ENCODE peak calls at places on chromosomes 6 and 20, in nine cellular contexts. One of them, this sample, is unnamed.

GRCh38 chr6:21846541-21847451 is 253.2 kb downstream of the SOX4 start:
- DNase-seq in IMR-90: peak; percentile 37
- DNase-seq in nephron progenitor cell: peak; percentile 68
- DNase-seq in HFFc6: no peak
- DNase-seq in PC-9: peak; percentile 36
- DNase-seq in HCT116: no peak
- DNase-seq in heart left ventricle: no peak
- DNase-seq in mammary epithelial cell: no peak
- DNase-seq in A549: no peak
- DNase-seq in this sample: peak; percentile 67

GRCh38 chr20:25543068-25543467 is 42.3 kb downstream of the NINL start:
- DNase-seq in IMR-90: peak; percentile 66
- DNase-seq in nephron progenitor cell: no peak
- DNase-seq in HFFc6: peak; percentile 46
- DNase-seq in PC-9: no peak
- DNase-seq in HCT116: no peak
- DNase-seq in heart left ventricle: no peak
- DNase-seq in mammary epithelial cell: peak; percentile 37
- DNase-seq in A549: no peak
- DNase-seq in this sample: no peak

GRCh38 chr6:32970413-32971244 is 2.2 kb downstream of the BRD2 start:
- DNase-seq in IMR-90: peak; percentile 90
- DNase-seq in nephron progenitor cell: peak; percentile 67
- DNase-seq in HFFc6: peak; percentile 78
- DNase-seq in PC-9: peak; percentile 71
- DNase-seq in HCT116: peak; percentile 60
- DNase-seq in heart left ventricle: peak; percentile 94
- DNase-seq in mammary epithelial cell: peak; percentile 82
- DNase-seq in A549: peak; percentile 44
- DNase-seq in this sample: peak; percentile 90

GRCh38 chr20:11912013-11912663 is 5.6 kb upstream of the BTBD3 start:
- DNase-seq in IMR-90: no peak
- DNase-seq in nephron progenitor cell: no peak
- DNase-seq in HFFc6: no peak
- DNase-seq in PC-9: no peak
- DNase-seq in HCT116: no peak
- DNase-seq in heart left ventricle: no peak
- DNase-seq in mammary epithelial cell: no peak
- DNase-seq in A549: peak; percentile 28
- DNase-seq in this sample: peak; percentile 21

GRCh38 chr6:140344149-140344913 is 969.9 kb upstream of the CITED2 start:
- DNase-seq in IMR-90: peak; percentile 67
- DNase-seq in nephron progenitor cell: no peak
- DNase-seq in HFFc6: peak; percentile 61
- DNase-seq in PC-9: no peak
- DNase-seq in HCT116: no peak
- DNase-seq in heart left ventricle: no peak
- DNase-seq in mammary epithelial cell: peak; percentile 34
- DNase-seq in A549: no peak
- DNase-seq in this sample: no peak

GRCh38 chr6:68473433-68474210 is 161.5 kb upstream of the ADGRB3 start:
- DNase-seq in IMR-90: no peak
- DNase-seq in nephron progenitor cell: no peak
- DNase-seq in HFFc6: no peak
- DNase-seq in PC-9: no peak
- DNase-seq in HCT116: no peak
- DNase-seq in heart left ventricle: no peak
- DNase-seq in mammary epithelial cell: no peak
- DNase-seq in A549: no peak
- DNase-seq in this sample: no peak

GRCh38 chr20:10093087-10093591 is 58.4 kb downstream of the ANKEF1 start:
- DNase-seq in IMR-90: peak; percentile 57
- DNase-seq in nephron progenitor cell: no peak
- DNase-seq in HFFc6: peak; percentile 55
- DNase-seq in PC-9: peak; percentile 85
- DNase-seq in HCT116: no peak
- DNase-seq in heart left ventricle: no peak
- DNase-seq in mammary epithelial cell: peak; percentile 83
- DNase-seq in A549: peak; percentile 71
- DNase-seq in this sample: no peak

GRCh38 chr20:13638162-13638495 is 603 bp downstream of the TASP1 start:
- DNase-seq in IMR-90: peak; percentile 16
- DNase-seq in nephron progenitor cell: no peak
- DNase-seq in HFFc6: no peak
- DNase-seq in PC-9: peak; percentile 35
- DNase-seq in HCT116: no peak
- DNase-seq in heart left ventricle: no peak
- DNase-seq in mammary epithelial cell: peak; percentile 41
- DNase-seq in A549: peak; percentile 33
- DNase-seq in this sample: peak; percentile 38

GRCh38 chr6:112576421-112576820 is 229.3 kb downstream of the RFPL4B start:
- DNase-seq in IMR-90: no peak
- DNase-seq in nephron progenitor cell: no peak
- DNase-seq in HFFc6: peak; percentile 52
- DNase-seq in PC-9: no peak
- DNase-seq in HCT116: no peak
- DNase-seq in heart left ventricle: no peak
- DNase-seq in mammary epithelial cell: no peak
- DNase-seq in A549: no peak
- DNase-seq in this sample: no peak

GRCh38 chr6:88730602-88731001 is 232.8 kb downstream of the RNGTT start:
- DNase-seq in IMR-90: peak; percentile 34
- DNase-seq in nephron progenitor cell: no peak
- DNase-seq in HFFc6: peak; percentile 17
- DNase-seq in PC-9: peak; percentile 65
- DNase-seq in HCT116: no peak
- DNase-seq in heart left ventricle: no peak
- DNase-seq in mammary epithelial cell: peak; percentile 64
- DNase-seq in A549: peak; percentile 0
- DNase-seq in this sample: peak; percentile 22

GRCh38 chr6:152748843-152749242 is 1.8 kb upstream of the VIP start:
- DNase-seq in IMR-90: peak; percentile 33
- DNase-seq in nephron progenitor cell: no peak
- DNase-seq in HFFc6: peak; percentile 31
- DNase-seq in PC-9: no peak
- DNase-seq in HCT116: no peak
- DNase-seq in heart left ventricle: no peak
- DNase-seq in mammary epithelial cell: no peak
- DNase-seq in A549: no peak
- DNase-seq in this sample: no peak

GRCh38 chr6:142633317-142633716 is 311.7 kb downstream of the HIVEP2 start:
- DNase-seq in IMR-90: no peak
- DNase-seq in nephron progenitor cell: no peak
- DNase-seq in HFFc6: no peak
- DNase-seq in PC-9: no peak
- DNase-seq in HCT116: no peak
- DNase-seq in heart left ventricle: no peak
- DNase-seq in mammary epithelial cell: no peak
- DNase-seq in A549: no peak
- DNase-seq in this sample: no peak

GRCh38 chr6:166898910-166899309 is 57.4 kb downstream of the RNASET2 start:
- DNase-seq in IMR-90: no peak
- DNase-seq in nephron progenitor cell: no peak
- DNase-seq in HFFc6: no peak
- DNase-seq in PC-9: no peak
- DNase-seq in HCT116: no peak
- DNase-seq in heart left ventricle: no peak
- DNase-seq in mammary epithelial cell: no peak
- DNase-seq in A549: no peak
- DNase-seq in this sample: no peak

GRCh38 chr6:3247255-3248146 is 11.2 kb upstream of the PSMG4 start:
- DNase-seq in IMR-90: peak; percentile 97
- DNase-seq in nephron progenitor cell: peak; percentile 57
- DNase-seq in HFFc6: peak; percentile 92
- DNase-seq in PC-9: peak; percentile 48
- DNase-seq in HCT116: no peak
- DNase-seq in heart left ventricle: peak; percentile 62
- DNase-seq in mammary epithelial cell: peak; percentile 43
- DNase-seq in A549: peak; percentile 35
- DNase-seq in this sample: peak; percentile 50

GRCh38 chr6:13808806-13809205 is 5.6 kb downstream of the MCUR1 start:
- DNase-seq in IMR-90: no peak
- DNase-seq in nephron progenitor cell: no peak
- DNase-seq in HFFc6: no peak
- DNase-seq in PC-9: no peak
- DNase-seq in HCT116: no peak
- DNase-seq in heart left ventricle: no peak
- DNase-seq in mammary epithelial cell: no peak
- DNase-seq in A549: no peak
- DNase-seq in this sample: no peak

GRCh38 chr6:154292855-154293519 is 63.6 kb downstream of the IPCEF1 start:
- DNase-seq in IMR-90: peak; percentile 92
- DNase-seq in nephron progenitor cell: no peak
- DNase-seq in HFFc6: peak; percentile 70
- DNase-seq in PC-9: peak; percentile 94
- DNase-seq in HCT116: no peak
- DNase-seq in heart left ventricle: no peak
- DNase-seq in mammary epithelial cell: peak; percentile 52
- DNase-seq in A549: peak; percentile 8
- DNase-seq in this sample: no peak

GRCh38 chr6:53943410-53943809 is 148.6 kb downstream of the LRRC1 start:
- DNase-seq in IMR-90: no peak
- DNase-seq in nephron progenitor cell: no peak
- DNase-seq in HFFc6: no peak
- DNase-seq in PC-9: no peak
- DNase-seq in HCT116: no peak
- DNase-seq in heart left ventricle: no peak
- DNase-seq in mammary epithelial cell: no peak
- DNase-seq in A549: no peak
- DNase-seq in this sample: no peak

DNA sequence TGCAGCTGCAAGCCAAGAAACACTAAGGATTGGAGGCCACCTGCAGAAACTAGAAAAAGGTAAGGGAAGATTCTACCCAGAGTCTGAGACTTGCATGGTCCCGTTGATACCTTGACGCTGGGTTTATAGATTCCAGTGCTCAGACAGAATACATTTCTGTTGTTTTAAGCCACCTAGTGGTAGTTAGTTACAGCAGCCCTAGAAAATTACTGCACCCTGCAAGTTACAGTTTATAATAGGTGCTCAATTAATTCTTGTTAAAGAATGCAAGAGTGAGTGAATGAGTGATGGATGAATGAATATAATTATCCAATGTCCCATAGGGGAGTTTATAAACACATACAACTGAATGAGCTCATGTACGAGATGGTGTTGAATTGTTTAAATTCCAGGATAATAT is 453.1 kb upstream of the SLC35B3 start:
- DNase-seq in IMR-90: no peak
- DNase-seq in nephron progenitor cell: no peak
- DNase-seq in HFFc6: no peak
- DNase-seq in PC-9: no peak
- DNase-seq in HCT116: peak; percentile 12
- DNase-seq in heart left ventricle: no peak
- DNase-seq in mammary epithelial cell: no peak
- DNase-seq in A549: no peak
- DNase-seq in this sample: no peak
- TF ChIP-seq CTCF in IMR-90: no peak
- TF ChIP-seq CTCF in nephron progenitor cell: peak; percentile 10
- TF ChIP-seq CTCF in HFFc6: peak; percentile 59
- TF ChIP-seq CTCF in PC-9: peak; percentile 55
- TF ChIP-seq CTCF in HCT116: peak; percentile 64
- TF ChIP-seq CTCF in heart left ventricle: peak; percentile 24
- TF ChIP-seq CTCF in mammary epithelial cell: peak; percentile 41
- TF ChIP-seq CTCF in A549: no peak
- TF ChIP-seq CTCF in this sample: peak; percentile 38

DNA sequence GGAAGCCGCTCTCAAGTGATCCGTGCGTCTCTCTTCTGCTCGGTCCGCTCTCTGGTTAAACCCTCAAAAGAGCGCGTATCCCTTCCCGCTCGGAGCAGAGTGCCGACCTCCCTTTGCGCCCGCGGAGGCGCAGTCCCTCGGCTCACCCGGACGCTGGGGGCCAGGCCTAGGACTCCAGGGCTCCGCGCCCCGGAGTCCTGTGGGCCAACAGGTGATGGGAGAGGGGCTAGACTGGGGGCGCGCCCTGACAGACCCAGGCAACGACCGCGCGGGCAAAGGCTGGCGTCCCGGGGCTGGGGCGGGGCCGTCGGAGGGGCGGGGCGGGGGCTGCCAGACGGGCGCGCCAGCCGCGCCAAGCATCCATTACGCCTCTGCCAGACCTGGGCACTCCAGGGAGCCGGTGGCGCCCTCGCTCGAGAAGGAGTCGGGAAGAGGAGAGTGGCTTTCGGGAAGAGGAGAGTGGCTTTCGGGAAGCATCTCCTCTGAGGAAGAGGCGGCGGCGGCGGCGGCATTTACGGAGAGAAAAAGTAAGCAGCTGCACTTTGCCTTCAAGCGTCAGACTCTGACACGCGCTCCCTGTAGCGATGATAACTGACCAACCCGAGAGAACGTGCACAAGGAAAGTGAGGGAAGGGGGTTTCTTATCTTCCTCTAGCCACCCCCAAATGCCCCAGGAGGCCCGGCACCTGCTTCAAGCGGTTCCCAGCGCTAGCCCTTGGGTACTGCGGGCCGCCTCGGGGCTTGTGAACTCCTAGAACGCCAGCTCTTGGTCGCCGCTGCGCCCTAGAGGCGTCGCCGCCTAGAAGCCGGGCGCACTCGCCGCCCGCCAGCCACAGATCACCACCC is 2.6 kb downstream of the EPHA7 start:
- DNase-seq in IMR-90: no peak
- DNase-seq in nephron progenitor cell: peak; percentile 69
- DNase-seq in HFFc6: no peak
- DNase-seq in PC-9: no peak
- DNase-seq in HCT116: no peak
- DNase-seq in heart left ventricle: peak; percentile 58
- DNase-seq in mammary epithelial cell: peak; percentile 11
- DNase-seq in A549: peak; percentile 3
- DNase-seq in this sample: peak; percentile 79
- TF ChIP-seq CTCF in IMR-90: no peak
- TF ChIP-seq CTCF in nephron progenitor cell: no peak
- TF ChIP-seq CTCF in HFFc6: no peak
- TF ChIP-seq CTCF in PC-9: no peak
- TF ChIP-seq CTCF in HCT116: no peak
- TF ChIP-seq CTCF in heart left ventricle: no peak
- TF ChIP-seq CTCF in mammary epithelial cell: no peak
- TF ChIP-seq CTCF in A549: no peak
- TF ChIP-seq CTCF in this sample: no peak

GRCh38 chr6:108946695-108947094 is 98.5 kb downstream of the ARMC2 start:
- DNase-seq in IMR-90: peak; percentile 34
- DNase-seq in nephron progenitor cell: no peak
- DNase-seq in HFFc6: peak; percentile 5
- DNase-seq in PC-9: no peak
- DNase-seq in HCT116: no peak
- DNase-seq in heart left ventricle: no peak
- DNase-seq in mammary epithelial cell: no peak
- DNase-seq in A549: no peak
- DNase-seq in this sample: no peak
- TF ChIP-seq CTCF in IMR-90: no peak
- TF ChIP-seq CTCF in nephron progenitor cell: no peak
- TF ChIP-seq CTCF in HFFc6: no peak
- TF ChIP-seq CTCF in PC-9: no peak
- TF ChIP-seq CTCF in HCT116: no peak
- TF ChIP-seq CTCF in heart left ventricle: no peak
- TF ChIP-seq CTCF in mammary epithelial cell: no peak
- TF ChIP-seq CTCF in A549: no peak
- TF ChIP-seq CTCF in this sample: no peak

DNA sequence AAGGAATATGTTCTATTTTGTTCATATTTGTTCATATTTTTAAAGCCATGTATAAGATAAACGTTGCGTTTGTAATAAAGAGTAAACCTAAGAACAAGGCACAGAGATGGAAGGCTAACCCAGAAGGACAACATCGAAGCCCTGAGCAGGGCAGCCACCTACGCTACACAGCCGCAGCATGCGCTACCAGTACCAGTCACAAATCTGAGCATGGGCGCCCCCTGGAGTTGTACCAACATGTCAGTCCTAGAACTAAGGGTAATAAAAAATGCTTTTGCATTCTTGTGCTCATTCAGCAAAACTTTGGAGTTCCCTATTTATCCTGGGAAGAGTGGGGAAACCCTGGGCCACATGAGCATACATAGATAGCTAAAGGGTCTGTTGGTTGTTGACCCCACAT is 70.6 kb downstream of the PLEKHG1 start:
- DNase-seq in IMR-90: no peak
- DNase-seq in nephron progenitor cell: no peak
- DNase-seq in HFFc6: no peak
- DNase-seq in PC-9: no peak
- DNase-seq in HCT116: no peak
- DNase-seq in heart left ventricle: no peak
- DNase-seq in mammary epithelial cell: no peak
- DNase-seq in A549: no peak
- DNase-seq in this sample: no peak
- TF ChIP-seq CTCF in IMR-90: no peak
- TF ChIP-seq CTCF in nephron progenitor cell: no peak
- TF ChIP-seq CTCF in HFFc6: no peak
- TF ChIP-seq CTCF in PC-9: no peak
- TF ChIP-seq CTCF in HCT116: peak; percentile 55
- TF ChIP-seq CTCF in heart left ventricle: no peak
- TF ChIP-seq CTCF in mammary epithelial cell: no peak
- TF ChIP-seq CTCF in A549: no peak
- TF ChIP-seq CTCF in this sample: peak; percentile 22

This sample was measured in neural progenitor cell.